ENCODE peak calls at places on chromosomes 4 and X, in six cellular contexts. D is NCI-H2081, Q is iPS DF 19.7, G is memory B cell, A is AG08396, I is WTC11. U is an unnamed sample.

GRCh38 chr4:184748251-184748652 is 14.4 kb upstream of the CENPU start:
- DNase-seq in D (no peak), Q (no peak), G (no peak), A (no peak), I (no peak), U (no peak)

GRCh38 chr4:45102716-45103115 is 376.4 kb upstream of the GNPDA2 start:
- DNase-seq in D (no peak), Q (no peak), G (no peak), A (no peak), I (no peak), U (no peak)

GRCh38 chr4:102438396-102438795 is 62.8 kb upstream of the NFKB1 start:
- DNase-seq in D (no peak), Q (no peak), G (no peak), A (no peak), I (no peak), U (no peak)

GRCh38 chrX:118188977-118189376 is 72.4 kb upstream of the KLHL13 start:
- DNase-seq in D (peak; percentile 56), Q (no peak), G (no peak), A (no peak), I (no peak), U (no peak)

GRCh38 chr4:121192500-121192899 is 28.4 kb upstream of the TNIP3 start:
- DNase-seq in D (peak; percentile 31), Q (no peak), G (no peak), A (peak; percentile 31), I (no peak), U (peak; percentile 55)

GRCh38 chrX:41666251-41666650 is 22.5 kb upstream of the GPR34 start:
- DNase-seq in D (no peak), Q (no peak), G (no peak), A (no peak), I (no peak), U (no peak)

GRCh38 chr4:78811034-78811433 is 34.9 kb downstream of the BMP2K start:
- DNase-seq in D (no peak), Q (no peak), G (no peak), A (no peak), I (no peak), U (peak; percentile 56)

GRCh38 chrX:40496728-40497127 is 84.0 kb upstream of the ATP6AP2 start:
- DNase-seq in D (no peak), Q (no peak), G (no peak), A (no peak), I (peak; percentile 11), U (peak; percentile 74)

GRCh38 chrX:69280956-69281355 is 115.7 kb upstream of the PJA1 start:
- DNase-seq in D (no peak), Q (no peak), G (no peak), A (no peak), I (no peak), U (no peak)

GRCh38 chr4:87975466-87975865 is at the start of gene SPP1:
- DNase-seq in D (peak; percentile 2), Q (no peak), G (no peak), A (no peak), I (peak; percentile 63), U (peak; percentile 91)

GRCh38 chr4:45120163-45120562 is 393.8 kb upstream of the GNPDA2 start:
- DNase-seq in D (no peak), Q (no peak), G (no peak), A (no peak), I (no peak), U (no peak)

GRCh38 chr4:6705638-6706037 is 4.0 kb downstream of the MRFAP1L1 start:
- DNase-seq in D (no peak), Q (no peak), G (no peak), A (no peak), I (no peak), U (no peak)

GRCh38 chr4:92359481-92359880 is 55.7 kb downstream of the GRID2 start:
- DNase-seq in D (peak; percentile 2), Q (no peak), G (no peak), A (no peak), I (no peak), U (no peak)

GRCh38 chrX:120228187-120228908 is 22.3 kb upstream of the ZBTB33 start:
- DNase-seq in D (no peak), Q (no peak), G (no peak), A (no peak), I (no peak), U (no peak)

GRCh38 chrX:109889289-109890006 is 113.5 kb upstream of the TMEM164 start:
- DNase-seq in D (peak; percentile 9), Q (no peak), G (no peak), A (no peak), I (no peak), U (peak; percentile 15)

GRCh38 chrX:134236690-134237362 is at the start of gene CCDC160:
- DNase-seq in D (no peak), Q (no peak), G (peak; percentile 23), A (peak; percentile 62), I (peak; percentile 79), U (peak; percentile 64)

GRCh38 chr4:25908491-25908901 is 5.5 kb upstream of the SMIM20 start:
- DNase-seq in D (no peak), Q (no peak), G (no peak), A (peak; percentile 84), I (no peak), U (peak; percentile 18)

GRCh38 chr4:127687580-127687979 is 42.6 kb upstream of the SLC25A31 start:
- DNase-seq in D (no peak), Q (no peak), G (no peak), A (no peak), I (no peak), U (no peak)

U was measured in mesendoderm.